ENCODE peak calls at places on chromosomes 6 and 20, in five cellular contexts. M is mammary epithelial cell; P is activated naive CD8-positive, alpha-beta T cell treated with anti-CD3 and anti-CD28 coated beads, Interleukin-2, amount 50 U/mL, for 24 hours; J is T-helper 1 cell; B is mucosa of gallbladder. U is an unnamed sample.

GRCh38 chr6:121436966-121437756 is 1.7 kb downstream of the GJA1 start:
- DNase-seq in P (peak), M (peak), J (no peak), B (peak), U (no peak)

GRCh38 chr6:89204096-89204495 is 13.1 kb downstream of the GABRR1 start:
- DNase-seq in J (no peak), B (no peak), M (no peak), P (no peak), U (no peak)

GRCh38 chr20:62595069-62595468 is 47.2 kb upstream of the SLCO4A1 start:
- DNase-seq in B (no peak), J (no peak), P (no peak), M (no peak), U (no peak)

GRCh38 chr6:25088513-25088912 is 152.8 kb upstream of the RIPOR2 start:
- DNase-seq in J (no peak), B (no peak), M (no peak), P (no peak), U (peak)

GRCh38 chr6:143223895-143224294 is 163.2 kb downstream of the AIG1 start:
- DNase-seq in B (peak), P (no peak), M (no peak), J (no peak), U (no peak)

GRCh38 chr6:137693737-137694136 is 173.3 kb upstream of the TNFAIP3 start:
- DNase-seq in J (no peak), M (no peak), B (no peak), P (no peak), U (no peak)

GRCh38 chr20:44435630-44436335 is 39.9 kb upstream of the TTPAL start:
- DNase-seq in B (no peak), J (no peak), P (no peak), M (no peak), U (no peak)

GRCh38 chr6:143734641-143735063 is 56.9 kb downstream of the PHACTR2 start:
- DNase-seq in P (no peak), B (no peak), J (no peak), M (no peak), U (no peak)

GRCh38 chr6:53926505-53926904 is 131.7 kb downstream of the LRRC1 start:
- DNase-seq in M (peak), P (no peak), B (no peak), J (no peak), U (peak)

GRCh38 chr20:59165794-59166709 is 2.4 kb downstream of the ZNF831 start:
- DNase-seq in M (no peak), P (no peak), B (no peak), J (no peak), U (no peak)

GRCh38 chr6:117399924-117400323 is 25.8 kb downstream of the ROS1 start:
- DNase-seq in P (no peak), M (peak), J (no peak), B (no peak), U (no peak)

GRCh38 chr20:32789896-32790750 is 27.9 kb downstream of the DNMT3B start:
- DNase-seq in P (peak), J (peak), M (peak), B (peak), U (peak)

GRCh38 chr6:17193376-17193775 is 87.8 kb upstream of the RBM24 start:
- DNase-seq in P (no peak), J (no peak), M (no peak), B (no peak), U (no peak)

GRCh38 chr6:83509416-83509815 is 2.9 kb upstream of the PRSS35 start:
- DNase-seq in B (no peak), P (no peak), J (no peak), M (no peak), U (no peak)

GRCh38 chr6:2850480-2851150 is 9.0 kb upstream of the SERPINB1 start:
- DNase-seq in P (no peak), J (no peak), M (no peak), B (no peak), U (no peak)

GRCh38 chr6:138680085-138680484 is 93.5 kb upstream of the CCDC28A start:
- DNase-seq in B (no peak), J (no peak), M (no peak), P (no peak), U (no peak)

GRCh38 chr6:14360565-14360964 is 243.0 kb downstream of the CD83 start:
- DNase-seq in J (no peak), B (no peak), M (no peak), P (no peak), U (no peak)

GRCh38 chr6:54291146-54291545 is 17.1 kb upstream of the TINAG start:
- DNase-seq in P (no peak), J (no peak), B (no peak), M (peak), U (peak)

GRCh38 chr20:1894471-1894950 is 696 bp upstream of the SIRPA start:
- DNase-seq in B (peak), J (no peak), M (peak), P (no peak), U (no peak)

GRCh38 chr6:155247618-155248017 is 16.2 kb upstream of the CLDN20 start:
- DNase-seq in M (peak), P (no peak), B (no peak), J (no peak), U (no peak)

GRCh38 chr6:137341721-137342195 is 122.6 kb upstream of the IFNGR1 start:
- DNase-seq in P (peak), J (peak), M (no peak), B (peak), U (no peak)